ENCODE peak calls at places on chromosome 1, in ten cellular contexts. C is CD4-positive, alpha-beta T cell; I is brain microvascular endothelial cell; S is kidney; J is HFF-Myc; V is RWPE1; N is retinal pigment epithelial cell; H is heart right ventricle; Q is dorsolateral prefrontal cortex; B is WTC11. L is an unnamed sample.

GRCh38 chr1:45430486-45430885 is 60.5 kb downstream of the TESK2 start:
- DNase-seq in C (no peak), I (no peak), S (no peak), J (no peak), V (no peak), N (no peak), H (no peak), Q (no peak), B (no peak), L (no peak)

GRCh38 chr1:206725053-206725963 is 40.6 kb downstream of the MAPKAPK2 start:
- DNase-seq in C (peak; percentile 47), I (no peak), S (no peak), J (no peak), V (no peak), N (no peak), H (no peak), Q (no peak), B (peak; percentile 67), L (peak; percentile 71)

GRCh38 chr1:108569097-108569728 is 9.3 kb downstream of the EEIG2 start:
- DNase-seq in C (no peak), I (no peak), S (no peak), J (no peak), V (no peak), N (no peak), H (no peak), Q (no peak), B (no peak), L (no peak)

GRCh38 chr1:1561801-1562470 is 12.7 kb downstream of the SSU72 start:
- DNase-seq in C (no peak), I (no peak), S (no peak), J (no peak), V (no peak), N (no peak), H (no peak), Q (no peak), B (no peak), L (no peak)

GRCh38 chr1:54037476-54037875 is 15.5 kb downstream of the TMEM59 start:
- DNase-seq in C (no peak), I (peak; percentile 39), S (no peak), J (no peak), V (no peak), N (no peak), H (no peak), Q (no peak), B (no peak), L (no peak)

GRCh38 chr1:248306103-248306502 is 2.9 kb upstream of the OR2T12 start:
- DNase-seq in C (no peak), I (no peak), S (no peak), J (no peak), V (no peak), N (no peak), H (no peak), Q (no peak), B (no peak), L (no peak)

GRCh38 chr1:153277852-153278251 is 18.4 kb downstream of the LORICRIN start:
- DNase-seq in C (peak; percentile 12), I (no peak), S (no peak), J (no peak), V (no peak), N (no peak), H (no peak), Q (no peak), B (peak; percentile 78), L (peak; percentile 62)

GRCh38 chr1:177571485-177572076 is 398.3 kb downstream of the SEC16B start:
- DNase-seq in C (no peak), I (no peak), S (no peak), J (no peak), V (no peak), N (no peak), H (no peak), Q (no peak), B (no peak), L (no peak)

GRCh38 chr1:52751589-52752306 is 25.5 kb downstream of the ZYG11B start:
- DNase-seq in C (no peak), I (peak; percentile 70), S (no peak), J (no peak), V (no peak), N (peak; percentile 54), H (peak; percentile 47), Q (no peak), B (no peak), L (no peak)

GRCh38 chr1:180793451-180793850 is 119.2 kb upstream of the KIAA1614 start:
- DNase-seq in C (no peak), I (no peak), S (no peak), J (no peak), V (no peak), N (no peak), H (no peak), Q (no peak), B (no peak), L (no peak)

GRCh38 chr1:202045699-202046098 is 35.3 kb downstream of the ELF3 start:
- DNase-seq in C (no peak), I (no peak), S (no peak), J (no peak), V (no peak), N (no peak), H (no peak), Q (no peak), B (no peak), L (no peak)

GRCh38 chr1:203672354-203672753 is 45.7 kb downstream of the ATP2B4 start:
- DNase-seq in C (no peak), I (peak; percentile 76), S (no peak), J (peak; percentile 81), V (no peak), N (peak; percentile 36), H (peak; percentile 72), Q (peak; percentile 78), B (no peak), L (no peak)

GRCh38 chr1:166843769-166844596 is 4.7 kb downstream of the POGK start:
- DNase-seq in C (no peak), I (no peak), S (no peak), J (no peak), V (no peak), N (no peak), H (no peak), Q (no peak), B (no peak), L (no peak)

GRCh38 chr1:166838766-166839599 is at the start of gene POGK:
- DNase-seq in C (peak; percentile 81), I (peak; percentile 75), S (peak; percentile 98), J (peak; percentile 57), V (peak; percentile 85), N (peak; percentile 81), H (peak; percentile 92), Q (peak; percentile 95), B (peak; percentile 83), L (peak; percentile 94)

GRCh38 chr1:166839600-166840308 is 479 bp downstream of the POGK start:
- DNase-seq in C (peak; percentile 70), I (no peak), S (peak; percentile 87), J (no peak), V (peak; percentile 33), N (no peak), H (peak; percentile 43), Q (peak; percentile 66), B (peak; percentile 65), L (peak; percentile 63)

GRCh38 chr1:166843322-166843721 is 4.0 kb downstream of the POGK start:
- DNase-seq in C (no peak), I (no peak), S (no peak), J (no peak), V (no peak), N (no peak), H (no peak), Q (no peak), B (no peak), L (no peak)

GRCh38 chr1:166840309-166841302 is 1.3 kb downstream of the POGK start:
- DNase-seq in C (no peak), I (peak; percentile 33), S (no peak), J (no peak), V (no peak), N (no peak), H (peak; percentile 23), Q (peak; percentile 56), B (no peak), L (no peak)
- TF ChIP-seq CTCF in C (no peak), I (no peak), S (no peak), J (no peak), V (no peak), N (no peak), H (no peak), Q (no peak), B (no peak), L (no peak)

DNA sequence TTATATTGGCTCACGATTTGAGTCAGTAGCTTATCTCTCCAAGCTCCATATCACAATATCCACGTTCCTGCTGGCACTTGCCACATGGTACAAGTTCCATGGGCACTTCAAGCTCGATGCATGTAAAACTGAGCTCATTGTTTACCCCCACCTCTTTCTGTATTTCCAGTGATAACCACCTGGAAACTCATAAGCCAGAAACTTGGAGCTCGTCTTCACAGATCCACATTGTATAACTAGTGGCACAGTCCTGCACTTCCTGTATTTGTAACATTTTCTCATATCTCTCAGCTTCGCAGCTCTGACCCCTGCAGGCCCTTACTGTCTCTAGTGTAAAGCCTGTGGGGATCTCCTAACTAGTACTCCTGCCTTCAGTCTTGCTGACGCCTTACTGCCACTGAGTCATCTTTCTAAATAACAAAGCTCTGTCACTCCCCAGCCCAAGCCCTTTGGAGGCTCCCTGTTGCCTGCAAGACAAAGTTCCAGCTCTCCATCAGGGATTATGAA is 6.5 kb upstream of the C2CD4D start:
- DNase-seq in C (no peak), I (peak; percentile 80), S (no peak), J (no peak), V (peak; percentile 58), N (no peak), H (no peak), Q (no peak), B (no peak), L (no peak)
- TF ChIP-seq CTCF in C (no peak), I (peak; percentile 44), S (no peak), J (no peak), V (no peak), N (peak; percentile 5), H (no peak), Q (no peak), B (no peak), L (no peak)

DNA sequence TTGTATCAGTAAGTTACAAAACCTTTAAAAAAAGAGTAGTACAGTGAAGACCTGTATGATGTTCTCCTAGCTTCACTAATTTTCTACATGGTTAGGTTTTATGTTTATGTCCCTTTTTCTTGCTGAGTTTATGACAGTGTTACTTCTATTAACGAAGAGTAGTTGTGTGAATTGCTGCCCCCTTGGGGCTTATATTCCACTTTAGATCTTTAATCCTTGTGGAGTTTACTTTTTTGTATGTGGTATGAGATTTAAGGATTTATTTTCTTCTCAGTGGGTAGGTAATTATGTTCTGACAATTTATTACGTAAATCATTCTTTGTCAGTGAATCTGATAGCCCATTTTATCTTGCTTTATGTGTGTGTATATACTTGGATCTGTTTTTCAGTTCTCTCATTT is 14.8 kb downstream of the KCTD3 start:
- DNase-seq in C (no peak), I (no peak), S (no peak), J (no peak), V (no peak), N (no peak), H (no peak), Q (no peak), B (no peak), L (no peak)
- TF ChIP-seq CTCF in C (no peak), I (no peak), S (no peak), J (peak; percentile 2), V (no peak), N (peak; percentile 15), H (no peak), Q (no peak), B (no peak), L (no peak)

DNA sequence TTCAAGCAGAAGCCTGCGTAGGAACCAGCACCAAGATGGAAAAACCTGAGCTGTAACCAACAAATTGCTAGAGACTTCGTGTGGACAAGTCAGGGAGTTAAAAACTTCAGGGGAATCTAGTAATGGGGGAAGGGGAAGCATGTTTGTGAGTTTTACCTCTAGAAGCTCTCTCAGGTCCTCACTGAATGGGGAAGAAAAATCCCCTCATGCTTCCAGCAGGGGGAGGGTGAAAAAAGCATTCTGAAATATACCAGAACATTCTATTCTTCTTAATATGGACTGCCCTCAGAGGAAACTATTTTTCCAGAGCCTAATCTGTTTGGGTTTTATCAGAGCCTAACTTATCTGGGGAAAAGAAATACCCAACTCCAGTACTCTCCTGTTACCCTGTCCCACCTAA is 28.6 kb downstream of the GNG12 start:
- DNase-seq in C (no peak), I (no peak), S (no peak), J (no peak), V (no peak), N (no peak), H (no peak), Q (no peak), B (no peak), L (no peak)
- TF ChIP-seq CTCF in C (no peak), I (peak; percentile 39), S (no peak), J (peak; percentile 7), V (no peak), N (peak; percentile 37), H (no peak), Q (no peak), B (no peak), L (no peak)

L was measured in GM10248.